ENCODE peak calls at places on chromosomes 7 and 10, in four cellular contexts. One of them, this sample, is unnamed.
A peak's percentile ranks its signal among the peaks of the same experiment; 100 is the strongest.

GRCh38 chr7:39164887-39165286 is 187.2 kb downstream of the POU6F2 start:
- DNase-seq in CD8-positive, alpha-beta memory T cell: no peak
- DNase-seq in transverse colon: no peak
- DNase-seq in mucosa of descending colon: no peak
- DNase-seq in this sample: no peak

GRCh38 chr10:102511562-102512274 is 7.9 kb downstream of the SUFU start:
- DNase-seq in CD8-positive, alpha-beta memory T cell: no peak
- DNase-seq in transverse colon: no peak
- DNase-seq in mucosa of descending colon: no peak
- DNase-seq in this sample: no peak

GRCh38 chr7:115662676-115663075 is 367.9 kb downstream of the TFEC start:
- DNase-seq in CD8-positive, alpha-beta memory T cell: no peak
- DNase-seq in transverse colon: no peak
- DNase-seq in mucosa of descending colon: no peak
- DNase-seq in this sample: no peak

GRCh38 chr10:6170638-6171037 is 32.1 kb upstream of the PFKFB3 start:
- DNase-seq in CD8-positive, alpha-beta memory T cell: no peak
- DNase-seq in transverse colon: peak; percentile 61
- DNase-seq in mucosa of descending colon: no peak
- DNase-seq in this sample: no peak

GRCh38 chr7:20541615-20542349 is 73.7 kb upstream of the ABCB5 start:
- DNase-seq in CD8-positive, alpha-beta memory T cell: no peak
- DNase-seq in transverse colon: no peak
- DNase-seq in mucosa of descending colon: no peak
- DNase-seq in this sample: no peak

GRCh38 chr7:14191686-14192098 is 202.2 kb upstream of the ETV1 start:
- DNase-seq in CD8-positive, alpha-beta memory T cell: no peak
- DNase-seq in transverse colon: no peak
- DNase-seq in mucosa of descending colon: no peak
- DNase-seq in this sample: no peak

GRCh38 chr10:84540022-84540616 is 211.7 kb downstream of the CCSER2 start:
- DNase-seq in CD8-positive, alpha-beta memory T cell: no peak
- DNase-seq in transverse colon: no peak
- DNase-seq in mucosa of descending colon: no peak
- DNase-seq in this sample: no peak

GRCh38 chr10:78533093-78533492 is 499.4 kb downstream of the RPS24 start:
- DNase-seq in CD8-positive, alpha-beta memory T cell: no peak
- DNase-seq in transverse colon: no peak
- DNase-seq in mucosa of descending colon: no peak
- DNase-seq in this sample: peak; percentile 67

GRCh38 chr10:72335394-72336258 is 19.1 kb downstream of the DNAJB12 start:
- DNase-seq in CD8-positive, alpha-beta memory T cell: peak; percentile 43
- DNase-seq in transverse colon: peak; percentile 70
- DNase-seq in mucosa of descending colon: peak; percentile 69
- DNase-seq in this sample: peak; percentile 75

GRCh38 chr7:35334511-35334910 is 80.6 kb upstream of the TBX20 start:
- DNase-seq in CD8-positive, alpha-beta memory T cell: no peak
- DNase-seq in transverse colon: no peak
- DNase-seq in mucosa of descending colon: no peak
- DNase-seq in this sample: no peak

GRCh38 chr7:106480161-106480579 is 180.8 kb downstream of the CCDC71L start:
- DNase-seq in CD8-positive, alpha-beta memory T cell: no peak
- DNase-seq in transverse colon: no peak
- DNase-seq in mucosa of descending colon: no peak
- DNase-seq in this sample: no peak

GRCh38 chr10:10991144-10991543 is 26.5 kb upstream of the CELF2 start:
- DNase-seq in CD8-positive, alpha-beta memory T cell: no peak
- DNase-seq in transverse colon: no peak
- DNase-seq in mucosa of descending colon: no peak
- DNase-seq in this sample: no peak

GRCh38 chr7:525740-526139 is 6.1 kb upstream of the PDGFA start:
- DNase-seq in CD8-positive, alpha-beta memory T cell: no peak
- DNase-seq in transverse colon: no peak
- DNase-seq in mucosa of descending colon: no peak
- DNase-seq in this sample: no peak

GRCh38 chr7:138752568-138753518 is 45.0 kb upstream of the TMEM213 start:
- DNase-seq in CD8-positive, alpha-beta memory T cell: peak; percentile 88
- DNase-seq in transverse colon: peak; percentile 54
- DNase-seq in mucosa of descending colon: peak; percentile 59
- DNase-seq in this sample: no peak

GRCh38 chr10:104941662-104942061 is 300.6 kb downstream of the SORCS3 start:
- DNase-seq in CD8-positive, alpha-beta memory T cell: no peak
- DNase-seq in transverse colon: no peak
- DNase-seq in mucosa of descending colon: no peak
- DNase-seq in this sample: no peak

GRCh38 chr10:104067525-104067924 is 18.2 kb downstream of the COL17A1 start:
- DNase-seq in CD8-positive, alpha-beta memory T cell: no peak
- DNase-seq in transverse colon: no peak
- DNase-seq in mucosa of descending colon: no peak
- DNase-seq in this sample: no peak

GRCh38 chr10:104440221-104440620 is 86.6 kb downstream of the CFAP58 start:
- DNase-seq in CD8-positive, alpha-beta memory T cell: no peak
- DNase-seq in transverse colon: no peak
- DNase-seq in mucosa of descending colon: no peak
- DNase-seq in this sample: no peak

GRCh38 chr7:158818325-158819213 is 10.7 kb downstream of the ESYT2 start:
- DNase-seq in CD8-positive, alpha-beta memory T cell: peak; percentile 56
- DNase-seq in transverse colon: peak; percentile 84
- DNase-seq in mucosa of descending colon: peak; percentile 83
- DNase-seq in this sample: peak; percentile 89

GRCh38 chr10:17607603-17608332 is 9.4 kb downstream of the HACD1 start:
- DNase-seq in CD8-positive, alpha-beta memory T cell: no peak
- DNase-seq in transverse colon: no peak
- DNase-seq in mucosa of descending colon: no peak
- DNase-seq in this sample: no peak

GRCh38 chr10:43212043-43212721 is 54.7 kb downstream of the RASGEF1A start:
- DNase-seq in CD8-positive, alpha-beta memory T cell: no peak
- DNase-seq in transverse colon: no peak
- DNase-seq in mucosa of descending colon: peak; percentile 11
- DNase-seq in this sample: peak; percentile 58

GRCh38 chr10:5876181-5876768 is 13.4 kb downstream of the ANKRD16 start:
- DNase-seq in CD8-positive, alpha-beta memory T cell: no peak
- DNase-seq in transverse colon: no peak
- DNase-seq in mucosa of descending colon: no peak
- DNase-seq in this sample: no peak

GRCh38 chr10:34275626-34276025 is 539.5 kb downstream of the PARD3 start:
- DNase-seq in CD8-positive, alpha-beta memory T cell: no peak
- DNase-seq in transverse colon: no peak
- DNase-seq in mucosa of descending colon: no peak
- DNase-seq in this sample: no peak

GRCh38 chr10:126905776-126906703 is 812 bp downstream of the DOCK1 start:
- DNase-seq in CD8-positive, alpha-beta memory T cell: no peak
- DNase-seq in transverse colon: peak; percentile 26
- DNase-seq in mucosa of descending colon: peak; percentile 63
- DNase-seq in this sample: peak; percentile 75

DNA sequence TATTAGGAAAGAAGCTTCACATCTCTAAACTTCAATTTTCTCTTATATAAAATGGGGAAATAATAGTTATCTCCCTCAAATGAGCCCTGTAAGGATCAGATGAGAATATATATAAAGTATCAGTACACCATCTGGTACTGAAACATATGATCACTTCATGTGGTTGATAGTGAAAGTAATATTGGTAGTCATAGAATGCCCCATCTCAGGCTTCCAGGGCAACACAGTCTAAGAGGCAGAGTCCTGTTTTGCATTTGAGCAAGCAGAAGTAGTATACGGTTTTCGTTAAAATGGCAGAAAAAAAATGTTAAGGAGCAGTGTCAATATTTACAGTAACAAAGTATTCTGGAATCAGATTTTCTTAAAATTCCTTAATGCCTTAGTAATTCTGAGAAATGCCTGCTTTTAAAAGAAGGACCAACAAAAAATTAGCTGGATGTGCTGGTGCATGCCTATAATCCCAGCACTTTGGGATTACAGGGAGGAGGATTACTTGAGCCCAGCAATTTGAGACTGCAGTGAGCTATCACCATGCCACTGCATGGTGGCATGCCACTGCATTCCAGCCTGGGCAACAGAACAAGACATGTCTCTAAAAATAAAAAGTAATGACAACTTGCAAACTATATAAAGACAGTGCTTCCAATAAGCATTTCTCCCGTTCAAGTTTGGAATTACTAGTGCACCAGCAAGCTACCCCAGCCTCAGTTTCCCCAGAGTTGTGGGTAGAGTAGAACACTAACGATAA is 19.8 kb downstream of the KBTBD2 start:
- DNase-seq in CD8-positive, alpha-beta memory T cell: no peak
- DNase-seq in transverse colon: no peak
- DNase-seq in mucosa of descending colon: no peak
- DNase-seq in this sample: no peak
- H3K4me1 ChIP-seq in CD8-positive, alpha-beta memory T cell: peaks cover 10% of the 10 kb centered on the region
- H3K4me1 ChIP-seq in transverse colon: no peaks in the 10 kb centered on the region
- H3K4me1 ChIP-seq in mucosa of descending colon: no peaks in the 10 kb centered on the region
- H3K4me1 ChIP-seq in this sample: peaks cover 10% of the 10 kb centered on the region

DNA sequence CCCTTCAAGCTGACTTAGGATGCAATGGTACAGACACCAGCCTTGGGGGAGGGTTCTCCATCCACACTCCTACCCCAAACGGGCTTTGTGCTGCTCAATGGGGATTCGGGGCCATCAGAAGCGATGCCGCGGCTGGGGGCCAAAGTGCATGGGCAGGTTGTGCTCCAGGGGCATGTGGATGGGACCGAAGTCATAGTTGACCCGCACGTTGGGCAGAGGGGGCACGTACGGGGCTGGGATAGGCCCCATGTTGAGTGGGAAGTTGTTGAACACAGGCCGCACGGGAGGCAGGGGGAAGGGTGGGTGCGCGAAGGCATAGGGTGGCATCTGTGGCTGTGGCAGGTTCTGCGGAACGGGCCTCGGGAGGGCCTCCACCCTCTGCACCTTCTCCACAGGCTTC is 158.7 kb downstream of the RNF216 start:
- DNase-seq in CD8-positive, alpha-beta memory T cell: no peak
- DNase-seq in transverse colon: no peak
- DNase-seq in mucosa of descending colon: no peak
- DNase-seq in this sample: no peak
- H3K36me3 ChIP-seq in CD8-positive, alpha-beta memory T cell: peaks cover 16% of the 10 kb centered on the region
- H3K36me3 ChIP-seq in transverse colon: peaks cover 3% of the 10 kb centered on the region
- H3K36me3 ChIP-seq in mucosa of descending colon: peaks cover 5% of the 10 kb centered on the region
- H3K36me3 ChIP-seq in this sample: peaks cover 47% of the 10 kb centered on the region

DNA sequence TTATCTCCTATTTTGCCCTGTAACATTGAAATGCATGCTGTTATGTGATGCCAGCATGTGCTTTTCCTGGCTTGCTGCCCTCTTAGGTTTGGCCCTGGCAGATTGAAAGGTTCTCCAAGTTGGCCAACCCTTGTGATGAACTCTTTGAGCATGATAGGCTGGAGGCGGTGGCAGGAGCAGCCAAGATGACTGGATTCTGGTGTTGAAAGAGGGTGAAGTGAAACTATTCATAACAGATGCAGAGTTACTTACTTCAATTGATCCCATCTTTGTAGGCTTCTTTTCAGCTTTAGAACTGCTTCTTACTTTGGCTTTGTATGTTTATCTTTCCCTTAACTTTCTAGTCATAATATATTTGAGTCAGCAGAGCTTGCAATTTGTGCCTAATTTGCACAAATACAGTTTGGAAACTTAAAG is 57.6 kb downstream of the BICC1 start:
- DNase-seq in CD8-positive, alpha-beta memory T cell: no peak
- DNase-seq in transverse colon: no peak
- DNase-seq in mucosa of descending colon: no peak
- DNase-seq in this sample: no peak
- H3K4me1 ChIP-seq in CD8-positive, alpha-beta memory T cell: no peaks in the 10 kb centered on the region
- H3K4me1 ChIP-seq in transverse colon: no peaks in the 10 kb centered on the region
- H3K4me1 ChIP-seq in mucosa of descending colon: no peaks in the 10 kb centered on the region
- H3K4me1 ChIP-seq in this sample: no peaks in the 10 kb centered on the region

GRCh38 chr10:125002423-125003145 is 60.7 kb downstream of the ZRANB1 start:
- DNase-seq in CD8-positive, alpha-beta memory T cell: no peak
- DNase-seq in transverse colon: no peak
- DNase-seq in mucosa of descending colon: peak; percentile 25
- DNase-seq in this sample: peak; percentile 57

GRCh38 chr10:125002044-125002422 is 60.1 kb downstream of the ZRANB1 start:
- DNase-seq in CD8-positive, alpha-beta memory T cell: no peak
- DNase-seq in transverse colon: no peak
- DNase-seq in mucosa of descending colon: no peak
- DNase-seq in this sample: peak; percentile 53

GRCh38 chr10:124999433-125000365 is 57.8 kb downstream of the ZRANB1 start:
- DNase-seq in CD8-positive, alpha-beta memory T cell: no peak
- DNase-seq in transverse colon: peak; percentile 17
- DNase-seq in mucosa of descending colon: no peak
- DNase-seq in this sample: peak; percentile 61

GRCh38 chr10:125000366-125001312 is 58.7 kb downstream of the ZRANB1 start:
- DNase-seq in CD8-positive, alpha-beta memory T cell: no peak
- DNase-seq in transverse colon: peak; percentile 7
- DNase-seq in mucosa of descending colon: no peak
- DNase-seq in this sample: peak; percentile 52

DNA sequence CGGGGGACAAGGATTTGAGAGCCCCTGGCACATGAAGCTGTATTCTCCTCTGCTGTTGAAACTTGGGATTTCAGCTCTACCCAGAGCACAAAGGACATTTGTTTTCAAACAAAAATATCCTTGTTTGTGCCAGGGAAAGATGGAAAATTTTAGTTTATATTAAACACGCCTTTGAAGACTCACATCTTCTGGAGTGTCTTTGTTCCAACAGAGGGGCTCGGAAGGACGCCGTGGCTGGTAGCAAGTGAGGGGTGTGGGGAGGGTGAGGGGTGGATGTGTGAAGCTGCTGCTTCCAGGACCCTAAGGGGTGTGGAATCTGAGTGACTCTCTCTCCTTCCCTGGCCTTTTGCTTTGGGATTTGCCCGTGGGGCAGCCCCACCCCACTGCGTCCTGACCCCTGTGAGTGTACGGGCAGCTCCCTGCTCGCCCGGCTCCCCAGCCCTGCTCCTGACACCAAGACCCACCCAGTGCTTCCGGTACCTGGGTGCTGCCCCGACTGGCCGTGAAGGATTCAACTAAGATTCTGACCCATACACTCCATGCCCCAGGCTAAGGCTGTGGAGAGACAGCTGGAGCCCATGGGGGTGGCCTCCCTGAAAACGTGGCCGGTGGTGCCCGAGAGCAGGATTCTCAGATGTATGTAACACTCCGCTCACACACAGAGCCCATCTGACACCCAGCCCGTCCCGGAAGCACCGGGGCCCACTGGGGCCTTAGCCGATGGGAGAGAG is 59.6 kb downstream of the ZRANB1 start:
- DNase-seq in CD8-positive, alpha-beta memory T cell: no peak
- DNase-seq in transverse colon: peak; percentile 5
- DNase-seq in mucosa of descending colon: no peak
- DNase-seq in this sample: peak; percentile 49
- H3K36me3 ChIP-seq in CD8-positive, alpha-beta memory T cell: no peaks in the 10 kb centered on the region
- H3K36me3 ChIP-seq in transverse colon: peaks cover 28% of the 10 kb centered on the region
- H3K36me3 ChIP-seq in mucosa of descending colon: peaks cover 11% of the 10 kb centered on the region
- H3K36me3 ChIP-seq in this sample: peaks cover 48% of the 10 kb centered on the region

DNA sequence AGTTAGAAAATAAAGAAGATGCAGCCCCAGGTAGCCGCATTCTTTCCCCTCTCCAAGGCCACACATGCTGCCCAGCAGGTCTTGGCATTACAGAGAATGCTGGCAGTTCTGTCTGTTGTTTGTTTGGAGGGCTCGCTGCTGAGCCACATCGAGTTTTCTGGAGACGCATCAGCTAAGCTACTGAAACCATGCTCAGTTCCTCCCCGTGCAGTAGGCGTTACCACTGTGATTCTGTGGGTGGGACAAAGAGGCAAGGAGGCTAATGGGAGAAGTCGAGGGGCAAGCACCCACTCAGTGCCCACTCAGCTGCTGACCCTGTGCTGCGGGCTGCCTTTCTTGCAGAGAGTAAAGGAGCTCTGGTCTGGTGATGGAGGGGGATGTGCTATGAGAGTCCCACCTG is 15.5 kb upstream of the GTPBP4 start:
- DNase-seq in CD8-positive, alpha-beta memory T cell: no peak
- DNase-seq in transverse colon: no peak
- DNase-seq in mucosa of descending colon: no peak
- DNase-seq in this sample: peak; percentile 52
- H3K4me1 ChIP-seq in CD8-positive, alpha-beta memory T cell: no peaks in the 10 kb centered on the region
- H3K4me1 ChIP-seq in transverse colon: peaks cover 12% of the 10 kb centered on the region
- H3K4me1 ChIP-seq in mucosa of descending colon: peaks cover 13% of the 10 kb centered on the region
- H3K4me1 ChIP-seq in this sample: peaks cover 25% of the 10 kb centered on the region

This sample was measured in upper lobe of right lung.